ENCODE peak calls at places on chromosome 13, in seven cellular contexts. One of them, this sample, is unnamed.

GRCh38 chr13:31160857-31161582 is 684 bp downstream of the HSPH1 start:
- DNase-seq in cardiac fibroblast: peak
- DNase-seq in stimulated activated CD4-positive, alpha-beta T cell treated with anti-CD3 and anti-CD28 coated beads, Interleukin-1b, Interleukin-23, amount 100 ng/mL, for 24 hours: peak
- DNase-seq in neural crest cell: peak
- DNase-seq in adrenal gland: peak
- DNase-seq in keratinocyte: no peak
- DNase-seq in GM23248: peak
- DNase-seq in this sample: peak

GRCh38 chr13:48571121-48571901 is 38.4 kb upstream of the RCBTB2 start:
- DNase-seq in GM23248: peak
- DNase-seq in keratinocyte: no peak
- DNase-seq in cardiac fibroblast: peak
- DNase-seq in adrenal gland: no peak
- DNase-seq in stimulated activated CD4-positive, alpha-beta T cell treated with anti-CD3 and anti-CD28 coated beads, Interleukin-1b, Interleukin-23, amount 100 ng/mL, for 24 hours: no peak
- DNase-seq in neural crest cell: no peak
- DNase-seq in this sample: no peak

GRCh38 chr13:33307820-33308219 is 22.3 kb upstream of the STARD13 start:
- DNase-seq in neural crest cell: no peak
- DNase-seq in GM23248: no peak
- DNase-seq in cardiac fibroblast: no peak
- DNase-seq in keratinocyte: no peak
- DNase-seq in adrenal gland: no peak
- DNase-seq in stimulated activated CD4-positive, alpha-beta T cell treated with anti-CD3 and anti-CD28 coated beads, Interleukin-1b, Interleukin-23, amount 100 ng/mL, for 24 hours: no peak
- DNase-seq in this sample: no peak

GRCh38 chr13:67763984-67764383 is 533.8 kb upstream of the PCDH9 start:
- DNase-seq in neural crest cell: no peak
- DNase-seq in cardiac fibroblast: no peak
- DNase-seq in GM23248: no peak
- DNase-seq in stimulated activated CD4-positive, alpha-beta T cell treated with anti-CD3 and anti-CD28 coated beads, Interleukin-1b, Interleukin-23, amount 100 ng/mL, for 24 hours: no peak
- DNase-seq in keratinocyte: no peak
- DNase-seq in adrenal gland: no peak
- DNase-seq in this sample: no peak

GRCh38 chr13:110820311-110820710 is 94.6 kb downstream of the ANKRD10 start:
- DNase-seq in neural crest cell: no peak
- DNase-seq in GM23248: no peak
- DNase-seq in keratinocyte: no peak
- DNase-seq in adrenal gland: no peak
- DNase-seq in stimulated activated CD4-positive, alpha-beta T cell treated with anti-CD3 and anti-CD28 coated beads, Interleukin-1b, Interleukin-23, amount 100 ng/mL, for 24 hours: no peak
- DNase-seq in cardiac fibroblast: no peak
- DNase-seq in this sample: no peak

GRCh38 chr13:20997301-20998061 is 63.9 kb downstream of the LATS2 start:
- DNase-seq in keratinocyte: peak
- DNase-seq in adrenal gland: no peak
- DNase-seq in cardiac fibroblast: peak
- DNase-seq in GM23248: peak
- DNase-seq in stimulated activated CD4-positive, alpha-beta T cell treated with anti-CD3 and anti-CD28 coated beads, Interleukin-1b, Interleukin-23, amount 100 ng/mL, for 24 hours: no peak
- DNase-seq in neural crest cell: no peak
- DNase-seq in this sample: no peak

GRCh38 chr13:42215578-42216421 is 56.2 kb upstream of the AKAP11 start:
- DNase-seq in cardiac fibroblast: peak
- DNase-seq in GM23248: peak
- DNase-seq in keratinocyte: no peak
- DNase-seq in neural crest cell: peak
- DNase-seq in stimulated activated CD4-positive, alpha-beta T cell treated with anti-CD3 and anti-CD28 coated beads, Interleukin-1b, Interleukin-23, amount 100 ng/mL, for 24 hours: peak
- DNase-seq in adrenal gland: peak
- DNase-seq in this sample: peak

GRCh38 chr13:29548722-29549446 is 46.6 kb downstream of the SLC7A1 start:
- DNase-seq in GM23248: peak
- DNase-seq in stimulated activated CD4-positive, alpha-beta T cell treated with anti-CD3 and anti-CD28 coated beads, Interleukin-1b, Interleukin-23, amount 100 ng/mL, for 24 hours: no peak
- DNase-seq in cardiac fibroblast: no peak
- DNase-seq in neural crest cell: no peak
- DNase-seq in adrenal gland: no peak
- DNase-seq in keratinocyte: no peak
- DNase-seq in this sample: no peak

GRCh38 chr13:105047676-105048295 is 1487.7 kb downstream of the EFNB2 start:
- DNase-seq in stimulated activated CD4-positive, alpha-beta T cell treated with anti-CD3 and anti-CD28 coated beads, Interleukin-1b, Interleukin-23, amount 100 ng/mL, for 24 hours: no peak
- DNase-seq in GM23248: no peak
- DNase-seq in keratinocyte: no peak
- DNase-seq in neural crest cell: no peak
- DNase-seq in adrenal gland: no peak
- DNase-seq in cardiac fibroblast: peak
- DNase-seq in this sample: no peak

GRCh38 chr13:20526664-20527063 is 1.0 kb upstream of the CRYL1 start:
- DNase-seq in keratinocyte: no peak
- DNase-seq in GM23248: peak
- DNase-seq in neural crest cell: no peak
- DNase-seq in cardiac fibroblast: peak
- DNase-seq in stimulated activated CD4-positive, alpha-beta T cell treated with anti-CD3 and anti-CD28 coated beads, Interleukin-1b, Interleukin-23, amount 100 ng/mL, for 24 hours: no peak
- DNase-seq in adrenal gland: no peak
- DNase-seq in this sample: peak

GRCh38 chr13:39210961-39211534 is 172.8 kb downstream of the NHLRC3 start:
- DNase-seq in cardiac fibroblast: no peak
- DNase-seq in adrenal gland: no peak
- DNase-seq in neural crest cell: no peak
- DNase-seq in stimulated activated CD4-positive, alpha-beta T cell treated with anti-CD3 and anti-CD28 coated beads, Interleukin-1b, Interleukin-23, amount 100 ng/mL, for 24 hours: no peak
- DNase-seq in keratinocyte: peak
- DNase-seq in GM23248: peak
- DNase-seq in this sample: no peak

GRCh38 chr13:75513271-75513670 is 24.4 kb downstream of the COMMD6 start:
- DNase-seq in stimulated activated CD4-positive, alpha-beta T cell treated with anti-CD3 and anti-CD28 coated beads, Interleukin-1b, Interleukin-23, amount 100 ng/mL, for 24 hours: no peak
- DNase-seq in adrenal gland: no peak
- DNase-seq in GM23248: no peak
- DNase-seq in neural crest cell: no peak
- DNase-seq in cardiac fibroblast: no peak
- DNase-seq in keratinocyte: no peak
- DNase-seq in this sample: no peak

GRCh38 chr13:28494861-28495585 is at the start of gene FLT1:
- DNase-seq in adrenal gland: peak
- DNase-seq in cardiac fibroblast: peak
- DNase-seq in keratinocyte: no peak
- DNase-seq in neural crest cell: peak
- DNase-seq in GM23248: peak
- DNase-seq in stimulated activated CD4-positive, alpha-beta T cell treated with anti-CD3 and anti-CD28 coated beads, Interleukin-1b, Interleukin-23, amount 100 ng/mL, for 24 hours: peak
- DNase-seq in this sample: peak

GRCh38 chr13:35514801-35515502 is 38.5 kb upstream of the MAB21L1 start:
- DNase-seq in keratinocyte: no peak
- DNase-seq in adrenal gland: no peak
- DNase-seq in stimulated activated CD4-positive, alpha-beta T cell treated with anti-CD3 and anti-CD28 coated beads, Interleukin-1b, Interleukin-23, amount 100 ng/mL, for 24 hours: no peak
- DNase-seq in neural crest cell: no peak
- DNase-seq in GM23248: no peak
- DNase-seq in cardiac fibroblast: no peak
- DNase-seq in this sample: peak

GRCh38 chr13:50149143-50149703 is 134.0 kb downstream of the KCNRG start:
- DNase-seq in keratinocyte: no peak
- DNase-seq in cardiac fibroblast: no peak
- DNase-seq in neural crest cell: no peak
- DNase-seq in GM23248: no peak
- DNase-seq in adrenal gland: no peak
- DNase-seq in stimulated activated CD4-positive, alpha-beta T cell treated with anti-CD3 and anti-CD28 coated beads, Interleukin-1b, Interleukin-23, amount 100 ng/mL, for 24 hours: no peak
- DNase-seq in this sample: no peak

GRCh38 chr13:21741396-21741795 is 70.5 kb downstream of the FGF9 start:
- DNase-seq in keratinocyte: no peak
- DNase-seq in neural crest cell: no peak
- DNase-seq in stimulated activated CD4-positive, alpha-beta T cell treated with anti-CD3 and anti-CD28 coated beads, Interleukin-1b, Interleukin-23, amount 100 ng/mL, for 24 hours: no peak
- DNase-seq in GM23248: no peak
- DNase-seq in cardiac fibroblast: no peak
- DNase-seq in adrenal gland: no peak
- DNase-seq in this sample: no peak

GRCh38 chr13:53276265-53276664 is 247.7 kb downstream of the OLFM4 start:
- DNase-seq in GM23248: no peak
- DNase-seq in stimulated activated CD4-positive, alpha-beta T cell treated with anti-CD3 and anti-CD28 coated beads, Interleukin-1b, Interleukin-23, amount 100 ng/mL, for 24 hours: no peak
- DNase-seq in neural crest cell: no peak
- DNase-seq in keratinocyte: no peak
- DNase-seq in adrenal gland: no peak
- DNase-seq in cardiac fibroblast: no peak
- DNase-seq in this sample: no peak

GRCh38 chr13:97001641-97002040 is 7.4 kb upstream of the OXGR1 start:
- DNase-seq in adrenal gland: no peak
- DNase-seq in stimulated activated CD4-positive, alpha-beta T cell treated with anti-CD3 and anti-CD28 coated beads, Interleukin-1b, Interleukin-23, amount 100 ng/mL, for 24 hours: no peak
- DNase-seq in keratinocyte: no peak
- DNase-seq in cardiac fibroblast: no peak
- DNase-seq in GM23248: no peak
- DNase-seq in neural crest cell: no peak
- DNase-seq in this sample: no peak

GRCh38 chr13:65091031-65091430 is 2139.1 kb downstream of the PCDH9 start:
- DNase-seq in GM23248: no peak
- DNase-seq in neural crest cell: no peak
- DNase-seq in keratinocyte: no peak
- DNase-seq in cardiac fibroblast: no peak
- DNase-seq in adrenal gland: no peak
- DNase-seq in stimulated activated CD4-positive, alpha-beta T cell treated with anti-CD3 and anti-CD28 coated beads, Interleukin-1b, Interleukin-23, amount 100 ng/mL, for 24 hours: no peak
- DNase-seq in this sample: no peak

GRCh38 chr13:108433976-108434375 is 164.5 kb downstream of the TNFSF13B start:
- DNase-seq in cardiac fibroblast: no peak
- DNase-seq in adrenal gland: no peak
- DNase-seq in stimulated activated CD4-positive, alpha-beta T cell treated with anti-CD3 and anti-CD28 coated beads, Interleukin-1b, Interleukin-23, amount 100 ng/mL, for 24 hours: no peak
- DNase-seq in keratinocyte: no peak
- DNase-seq in GM23248: no peak
- DNase-seq in neural crest cell: no peak
- DNase-seq in this sample: no peak

GRCh38 chr13:97921146-97921776 is 32.2 kb upstream of the IPO5 start:
- DNase-seq in stimulated activated CD4-positive, alpha-beta T cell treated with anti-CD3 and anti-CD28 coated beads, Interleukin-1b, Interleukin-23, amount 100 ng/mL, for 24 hours: no peak
- DNase-seq in GM23248: peak
- DNase-seq in keratinocyte: no peak
- DNase-seq in neural crest cell: no peak
- DNase-seq in cardiac fibroblast: peak
- DNase-seq in adrenal gland: no peak
- DNase-seq in this sample: no peak

GRCh38 chr13:27673911-27674310 is 52.2 kb downstream of the POLR1D start:
- DNase-seq in cardiac fibroblast: no peak
- DNase-seq in neural crest cell: no peak
- DNase-seq in GM23248: no peak
- DNase-seq in stimulated activated CD4-positive, alpha-beta T cell treated with anti-CD3 and anti-CD28 coated beads, Interleukin-1b, Interleukin-23, amount 100 ng/mL, for 24 hours: no peak
- DNase-seq in adrenal gland: no peak
- DNase-seq in keratinocyte: no peak
- DNase-seq in this sample: no peak

GRCh38 chr13:110546933-110547332 is 14.6 kb downstream of the RAB20 start:
- DNase-seq in neural crest cell: no peak
- DNase-seq in keratinocyte: no peak
- DNase-seq in cardiac fibroblast: peak
- DNase-seq in GM23248: peak
- DNase-seq in adrenal gland: peak
- DNase-seq in stimulated activated CD4-positive, alpha-beta T cell treated with anti-CD3 and anti-CD28 coated beads, Interleukin-1b, Interleukin-23, amount 100 ng/mL, for 24 hours: no peak
- DNase-seq in this sample: no peak

This sample was measured in retina.